ENCODE peak calls at places on chromosomes 12 and 14, in six cellular contexts. Z, E, L, G, M and Q are unnamed samples.
A peak's percentile ranks its signal among the peaks of the same experiment; 100 is the strongest.

GRCh38 chr12:68428724-68429580 is 96.8 kb upstream of the MDM1 start:
- DNase-seq in Z (no peak), E (no peak), L (no peak), G (no peak), M (no peak), Q (no peak)

GRCh38 chr12:121778567-121779421 is 14.7 kb downstream of the RHOF start:
- DNase-seq in Z (no peak), E (no peak), L (no peak), G (no peak), M (no peak), Q (no peak)

GRCh38 chr12:9123741-9124140 is 8.0 kb upstream of the A2M start:
- DNase-seq in Z (no peak), E (no peak), L (no peak), G (no peak), M (no peak), Q (no peak)

GRCh38 chr12:132955094-132955932 is 793 bp downstream of the ZNF605 start:
- DNase-seq in Z (peak; percentile 52), E (peak; percentile 49), L (peak; percentile 39), G (no peak), M (no peak), Q (peak; percentile 35)

GRCh38 chr12:9120487-9121184 is 4.9 kb upstream of the A2M start:
- DNase-seq in Z (no peak), E (no peak), L (no peak), G (no peak), M (no peak), Q (no peak)

GRCh38 chr12:10042167-10042566 is 11.7 kb downstream of the CLEC9A start:
- DNase-seq in Z (no peak), E (no peak), L (no peak), G (no peak), M (no peak), Q (no peak)

GRCh38 chr12:56126732-56127239 is 1.3 kb upstream of the ESYT1 start:
- DNase-seq in Z (no peak), E (no peak), L (no peak), G (no peak), M (no peak), Q (no peak)

GRCh38 chr14:33700052-33700451 is 250.8 kb downstream of the EGLN3 start:
- DNase-seq in Z (no peak), E (no peak), L (no peak), G (no peak), M (no peak), Q (no peak)

GRCh38 chr12:109963743-109964429 is 32.3 kb downstream of the GIT2 start:
- DNase-seq in Z (no peak), E (no peak), L (no peak), G (no peak), M (no peak), Q (no peak)